ENCODE peak calls at places on chromosomes 7 and 10, in five cellular contexts. K is NCI-H2171 treated with DMSO at 0.1 percent for 48 hours, L is AG08395, V is T47D, X is Daoy. M is an unnamed sample.

GRCh38 chr7:44733708-44734481 is 14.8 kb upstream of the ZMIZ2 start:
- DNase-seq in L (no peak), X (peak; percentile 96), V (no peak), K (no peak), M (no peak)

GRCh38 chr10:75191821-75192568 is 18.6 kb upstream of the VDAC2 start:
- DNase-seq in V (no peak), X (peak; percentile 60), K (no peak), L (peak; percentile 83), M (peak; percentile 46)

GRCh38 chr7:30596721-30597120 is 2.0 kb downstream of the GARS1 start:
- DNase-seq in L (peak; percentile 6), X (no peak), V (no peak), K (no peak), M (no peak)

GRCh38 chr7:55593515-55594318 is 21.4 kb upstream of the VOPP1 start:
- DNase-seq in L (peak; percentile 59), K (peak; percentile 49), X (peak; percentile 85), V (no peak), M (no peak)

GRCh38 chr7:132296820-132297219 is 279.4 kb downstream of the PLXNA4 start:
- DNase-seq in V (no peak), X (no peak), L (no peak), K (no peak), M (no peak)

GRCh38 chr7:140923358-140924006 is 1.2 kb downstream of the BRAF start:
- DNase-seq in K (peak; percentile 70), V (no peak), X (peak; percentile 9), L (peak; percentile 17), M (peak; percentile 10)

GRCh38 chr7:156055206-156055822 is 243.1 kb upstream of the SHH start:
- DNase-seq in L (no peak), V (no peak), K (no peak), X (peak; percentile 43), M (no peak)

GRCh38 chr7:156725982-156726381 is 85.4 kb downstream of the RNF32 start:
- DNase-seq in V (no peak), X (no peak), L (no peak), K (no peak), M (no peak)